ENCODE peak calls at places on chromosomes 3 and 15, in nine cellular contexts. A is sigmoid colon, O is epithelial cell of proximal tubule, J is SK-N-SH, Z is uterus, H is tibial artery, G is psoas muscle, S is heart left ventricle, B is left ventricle myocardium inferior. M is an unnamed sample.

GRCh38 chr3:111521881-111522280 is 20.1 kb upstream of the CD96 start:
- DNase-seq in S (no peak), J (no peak), G (no peak), H (no peak), A (no peak), O (no peak), B (no peak), Z (no peak), M (peak)

GRCh38 chr3:45051685-45052084 is 25.6 kb downstream of the CLEC3B start:
- DNase-seq in Z (no peak), G (no peak), H (no peak), S (no peak), J (no peak), O (no peak), B (no peak), A (no peak), M (no peak)

GRCh38 chr3:68779261-68779660 is 153.1 kb downstream of the TAFA4 start:
- DNase-seq in J (no peak), G (no peak), A (no peak), B (no peak), S (no peak), O (no peak), Z (no peak), H (no peak), M (no peak)

GRCh38 chr3:104779324-104779723 is 587.4 kb upstream of the ALCAM start:
- DNase-seq in Z (no peak), S (no peak), A (no peak), H (no peak), G (no peak), O (no peak), J (no peak), B (no peak), M (no peak)

GRCh38 chr15:46848704-46849103 is 868.6 kb upstream of the SEMA6D start:
- DNase-seq in Z (no peak), J (no peak), O (no peak), A (no peak), S (no peak), B (no peak), G (no peak), H (no peak), M (peak)

GRCh38 chr3:133384331-133385027 is 15.4 kb upstream of the BFSP2 start:
- DNase-seq in B (peak), O (no peak), S (peak), J (peak), G (peak), Z (peak), A (no peak), H (peak), M (peak)

GRCh38 chr15:56249080-56249479 is 5.4 kb upstream of the RFX7 start:
- DNase-seq in B (no peak), Z (no peak), G (no peak), O (no peak), S (no peak), J (peak), A (no peak), H (no peak), M (peak)

GRCh38 chr3:161273589-161274218 is 52.6 kb downstream of the NMD3 start:
- DNase-seq in G (no peak), S (no peak), H (no peak), O (no peak), A (no peak), B (no peak), J (peak), Z (no peak), M (peak)

GRCh38 chr3:110165344-110165743 is 828.0 kb upstream of the DPPA4 start:
- DNase-seq in G (no peak), A (no peak), H (no peak), B (no peak), S (no peak), J (no peak), O (no peak), Z (no peak), M (peak)

GRCh38 chr3:33426630-33427341 is 13.4 kb downstream of the UBP1 start:
- DNase-seq in J (no peak), B (no peak), Z (no peak), A (no peak), O (no peak), G (no peak), S (no peak), H (no peak), M (no peak)

GRCh38 chr3:39106281-39107055 is 959 bp downstream of the GORASP1 start:
- DNase-seq in G (no peak), O (no peak), B (no peak), A (no peak), H (no peak), J (peak), Z (no peak), S (no peak), M (peak)

GRCh38 chr3:16319307-16319706 is 54.3 kb downstream of the OXNAD1 start:
- DNase-seq in O (no peak), A (no peak), G (no peak), H (no peak), B (no peak), J (peak), Z (no peak), S (no peak), M (no peak)

GRCh38 chr3:127192576-127193232 is at the start of gene PRR23E:
- DNase-seq in H (no peak), S (no peak), B (no peak), J (no peak), G (no peak), A (peak), Z (no peak), O (no peak), M (no peak)

GRCh38 chr3:126664591-126665214 is 9.8 kb upstream of the TXNRD3 start:
- DNase-seq in O (no peak), H (no peak), Z (no peak), S (no peak), J (no peak), B (no peak), A (no peak), G (no peak), M (peak)

GRCh38 chr3:149042766-149043386 is 43.5 kb downstream of the HLTF start:
- DNase-seq in A (no peak), J (no peak), G (no peak), S (no peak), O (no peak), B (no peak), H (no peak), Z (no peak), M (peak)

GRCh38 chr3:145490088-145491055 is 670.6 kb downstream of the PLOD2 start:
- DNase-seq in H (no peak), G (no peak), Z (no peak), A (no peak), B (peak), J (no peak), O (peak), S (peak), M (no peak)

GRCh38 chr3:145489011-145489410 is 672.0 kb downstream of the PLOD2 start:
- DNase-seq in B (no peak), G (no peak), S (no peak), J (no peak), Z (no peak), H (no peak), A (no peak), O (no peak), M (no peak)
- H3K4me3 ChIP-seq in B (no peak), G (no peak), S (no peak), J (no peak), Z (no peak), H (no peak), A (no peak), O (no peak), M (no peak)

GRCh38 chr3:131903988-131904415 is 130.8 kb downstream of the CPNE4 start:
- DNase-seq in G (peak), H (no peak), J (no peak), Z (no peak), O (peak), B (no peak), S (no peak), A (no peak), M (peak)

GRCh38 chr3:131899021-131899420 is 135.8 kb downstream of the CPNE4 start:
- DNase-seq in A (no peak), H (no peak), Z (no peak), B (no peak), S (no peak), J (no peak), O (no peak), G (no peak), M (no peak)

GRCh38 chr3:131898346-131898745 is 136.5 kb downstream of the CPNE4 start:
- DNase-seq in O (no peak), Z (no peak), J (peak), A (no peak), H (no peak), B (no peak), S (no peak), G (no peak), M (no peak)

GRCh38 chr3:131901686-131902085 is 133.1 kb downstream of the CPNE4 start:
- DNase-seq in G (no peak), S (no peak), J (no peak), Z (no peak), B (no peak), O (no peak), A (no peak), H (no peak), M (no peak)

GRCh38 chr3:131900891-131901290 is 133.9 kb downstream of the CPNE4 start:
- DNase-seq in O (peak), A (no peak), B (no peak), S (no peak), Z (no peak), J (no peak), H (no peak), G (no peak), M (no peak)
- TF ChIP-seq CTCF in O (no peak), A (no peak), B (no peak), S (no peak), Z (no peak), J (no peak), H (no peak), G (no peak), M (no peak)

DNA sequence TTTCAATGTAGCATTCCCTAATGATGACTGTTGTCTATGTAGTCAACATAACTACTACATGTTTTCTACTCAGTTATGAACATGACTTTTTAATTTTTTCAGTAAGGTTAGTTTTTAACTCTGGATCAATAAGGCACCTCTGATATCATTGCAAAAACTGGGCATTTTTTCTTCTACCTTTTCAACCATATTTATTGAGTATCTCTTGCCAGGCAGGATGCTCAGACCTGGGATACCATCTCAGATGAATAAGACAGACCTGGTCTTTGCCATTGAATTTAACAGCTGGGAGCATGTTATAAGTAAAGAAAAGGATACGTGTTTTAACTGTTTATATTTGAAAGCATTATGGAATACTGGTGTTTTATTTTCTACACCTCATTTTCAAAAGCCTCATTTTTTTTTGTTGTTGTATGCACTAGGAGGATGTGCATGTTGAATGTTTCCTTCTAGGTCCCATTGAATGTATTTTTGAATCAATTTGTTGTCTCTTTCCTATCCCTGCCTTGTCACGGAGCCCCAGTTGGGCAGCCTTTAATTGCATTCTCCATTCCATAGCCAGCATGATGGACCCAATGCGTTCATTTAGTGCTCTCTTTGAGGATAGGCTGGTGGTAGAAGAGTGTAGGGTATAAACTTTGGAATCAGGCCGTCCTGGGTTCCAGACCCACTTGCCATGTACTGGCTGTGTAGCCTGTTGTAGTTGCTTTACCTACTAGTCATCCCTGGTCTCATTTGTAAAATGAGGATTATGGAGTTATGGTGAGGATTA is 3.7 kb downstream of the TGFBR2 start:
- DNase-seq in O (no peak), G (no peak), Z (no peak), S (no peak), A (no peak), H (no peak), B (no peak), J (no peak), M (no peak)
- H3K4me3 ChIP-seq in O (peak), G (peak), Z (no peak), S (no peak), A (peak), H (peak), B (peak), J (no peak), M (peak)

DNA sequence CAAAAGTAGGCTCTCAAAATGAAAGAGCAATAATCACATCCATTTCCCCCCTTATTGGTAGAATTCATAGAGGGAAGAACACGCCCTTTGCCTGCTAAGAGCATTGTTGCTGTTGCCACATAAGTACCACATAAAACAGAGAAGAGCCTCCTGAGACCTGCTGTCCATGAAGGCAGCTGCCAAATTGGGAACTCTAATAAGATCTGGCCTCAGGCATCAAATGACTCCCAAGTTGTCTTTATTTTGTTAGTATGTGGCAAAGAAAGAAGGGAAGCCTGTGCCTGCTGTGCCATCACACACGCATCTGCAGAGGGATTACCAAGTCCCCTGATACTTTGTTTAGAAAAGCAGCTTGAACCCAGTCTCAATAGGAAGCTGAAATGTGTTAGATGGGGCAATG is 23.9 kb downstream of the VGLL3 start:
- DNase-seq in S (no peak), A (no peak), G (no peak), H (no peak), O (no peak), B (no peak), J (no peak), Z (no peak), M (no peak)
- TF ChIP-seq CTCF in S (no peak), A (no peak), G (no peak), H (no peak), O (no peak), B (no peak), J (no peak), Z (no peak), M (no peak)

GRCh38 chr15:64572856-64573255 is 112.5 kb downstream of the ZNF609 start:
- DNase-seq in O (no peak), S (no peak), B (no peak), A (no peak), Z (no peak), G (no peak), H (no peak), J (no peak), M (no peak)
- H3K4me3 ChIP-seq in O (no peak), S (no peak), B (no peak), A (no peak), Z (no peak), G (no peak), H (no peak), J (no peak), M (no peak)

GRCh38 chr3:169058681-169059080 is 604.8 kb downstream of the MECOM start:
- DNase-seq in O (no peak), A (no peak), S (no peak), G (no peak), B (no peak), H (no peak), Z (no peak), J (no peak), M (no peak)

DNA sequence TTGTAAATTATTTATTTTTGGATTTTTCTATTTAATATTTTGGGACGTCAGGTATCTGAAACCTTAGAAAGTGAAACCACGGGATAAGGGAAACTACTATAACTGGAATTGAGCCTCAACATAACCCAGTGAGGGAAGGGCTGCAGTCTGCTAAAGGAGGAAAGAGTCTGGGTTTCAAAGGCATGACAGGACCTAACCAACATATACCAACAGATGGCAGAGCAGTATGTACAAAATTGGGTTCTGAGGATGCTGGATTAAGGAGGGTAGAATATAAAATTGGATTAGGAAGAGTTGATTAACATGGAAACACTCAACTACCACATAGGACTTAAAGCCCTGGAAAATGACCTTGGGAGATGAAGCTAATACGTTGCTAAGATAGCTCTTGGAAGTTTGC is 603.5 kb downstream of the MECOM start:
- DNase-seq in B (no peak), O (no peak), S (no peak), Z (no peak), J (no peak), H (no peak), G (no peak), A (no peak), M (no peak)
- TF ChIP-seq CTCF in B (no peak), O (peak), S (no peak), Z (no peak), J (peak), H (no peak), G (no peak), A (no peak), M (no peak)

GRCh38 chr3:128432301-128432897 is 34.3 kb downstream of the DNAJB8 start:
- DNase-seq in A (no peak), S (no peak), B (no peak), G (no peak), H (no peak), O (no peak), Z (no peak), J (peak), M (no peak)

GRCh38 chr3:128432898-128433629 is 33.6 kb downstream of the DNAJB8 start:
- DNase-seq in Z (no peak), A (no peak), H (no peak), J (peak), B (no peak), G (no peak), O (no peak), S (no peak), M (no peak)

GRCh38 chr3:128434524-128434923 is 32.2 kb downstream of the DNAJB8 start:
- DNase-seq in A (no peak), O (no peak), G (no peak), S (no peak), J (no peak), B (no peak), Z (no peak), H (no peak), M (no peak)

GRCh38 chr3:128435058-128435457 is 31.6 kb downstream of the DNAJB8 start:
- DNase-seq in G (no peak), J (peak), B (no peak), O (no peak), S (no peak), H (no peak), A (no peak), Z (no peak), M (no peak)

GRCh38 chr3:128433630-128434185 is 33.0 kb downstream of the DNAJB8 start:
- DNase-seq in A (no peak), Z (no peak), H (no peak), J (no peak), B (no peak), S (no peak), G (no peak), O (no peak), M (no peak)
- H3K4me3 ChIP-seq in A (no peak), Z (no peak), H (no peak), J (no peak), B (no peak), S (no peak), G (no peak), O (no peak), M (no peak)

GRCh38 chr15:48632651-48633050 is 12.9 kb downstream of the FBN1 start:
- DNase-seq in S (no peak), A (no peak), J (no peak), G (no peak), H (no peak), O (no peak), B (no peak), Z (no peak), M (no peak)
- TF ChIP-seq CTCF in S (no peak), A (no peak), J (no peak), G (no peak), H (no peak), O (no peak), B (no peak), Z (no peak), M (no peak)

M was measured in astrocyte of the spinal cord.